ENCODE peak calls at places on chromosome 16, in eight cellular contexts. One of them, this sample, is unnamed.

GRCh38 chr16:75555213-75555706 is 792 bp downstream of the TMEM231 start:
- DNase-seq in NCI-H146: peak
- DNase-seq in effector CD4-positive, alpha-beta T cell: no peak
- DNase-seq in GM19239: no peak
- DNase-seq in HAP-1: peak
- DNase-seq in adipocyte: peak
- DNase-seq in activated T-cell treated with anti-CD3 and anti-CD28 coated beads, Interleukin-2, amount 50 U/mL, for 48 hours: peak
- DNase-seq in activated CD4-positive, alpha-beta T cell treated with anti-CD3 and anti-CD28 coated beads, Interleukin-2, amount 50 U/mL, for 1 hour: no peak
- DNase-seq in this sample: no peak

GRCh38 chr16:4618645-4619418 is 4.1 kb upstream of the UBALD1 start:
- DNase-seq in HAP-1: no peak
- DNase-seq in activated T-cell treated with anti-CD3 and anti-CD28 coated beads, Interleukin-2, amount 50 U/mL, for 48 hours: no peak
- DNase-seq in effector CD4-positive, alpha-beta T cell: no peak
- DNase-seq in GM19239: no peak
- DNase-seq in activated CD4-positive, alpha-beta T cell treated with anti-CD3 and anti-CD28 coated beads, Interleukin-2, amount 50 U/mL, for 1 hour: no peak
- DNase-seq in NCI-H146: peak
- DNase-seq in adipocyte: no peak
- DNase-seq in this sample: no peak

GRCh38 chr16:49748322-49748721 is 107.6 kb downstream of the ZNF423 start:
- DNase-seq in adipocyte: no peak
- DNase-seq in effector CD4-positive, alpha-beta T cell: no peak
- DNase-seq in HAP-1: no peak
- DNase-seq in activated T-cell treated with anti-CD3 and anti-CD28 coated beads, Interleukin-2, amount 50 U/mL, for 48 hours: peak
- DNase-seq in NCI-H146: peak
- DNase-seq in GM19239: no peak
- DNase-seq in activated CD4-positive, alpha-beta T cell treated with anti-CD3 and anti-CD28 coated beads, Interleukin-2, amount 50 U/mL, for 1 hour: no peak
- DNase-seq in this sample: no peak

GRCh38 chr16:83615131-83615530 is 192.6 kb upstream of the HSBP1 start:
- DNase-seq in activated T-cell treated with anti-CD3 and anti-CD28 coated beads, Interleukin-2, amount 50 U/mL, for 48 hours: no peak
- DNase-seq in GM19239: no peak
- DNase-seq in HAP-1: no peak
- DNase-seq in activated CD4-positive, alpha-beta T cell treated with anti-CD3 and anti-CD28 coated beads, Interleukin-2, amount 50 U/mL, for 1 hour: no peak
- DNase-seq in adipocyte: no peak
- DNase-seq in NCI-H146: no peak
- DNase-seq in effector CD4-positive, alpha-beta T cell: no peak
- DNase-seq in this sample: no peak

GRCh38 chr16:23055481-23055880 is 93.8 kb downstream of the USP31 start:
- DNase-seq in GM19239: no peak
- DNase-seq in adipocyte: no peak
- DNase-seq in HAP-1: no peak
- DNase-seq in NCI-H146: no peak
- DNase-seq in activated T-cell treated with anti-CD3 and anti-CD28 coated beads, Interleukin-2, amount 50 U/mL, for 48 hours: no peak
- DNase-seq in activated CD4-positive, alpha-beta T cell treated with anti-CD3 and anti-CD28 coated beads, Interleukin-2, amount 50 U/mL, for 1 hour: no peak
- DNase-seq in effector CD4-positive, alpha-beta T cell: no peak
- DNase-seq in this sample: no peak

GRCh38 chr16:69311533-69312388 is 611 bp downstream of the VPS4A start:
- DNase-seq in HAP-1: no peak
- DNase-seq in activated T-cell treated with anti-CD3 and anti-CD28 coated beads, Interleukin-2, amount 50 U/mL, for 48 hours: peak
- DNase-seq in activated CD4-positive, alpha-beta T cell treated with anti-CD3 and anti-CD28 coated beads, Interleukin-2, amount 50 U/mL, for 1 hour: peak
- DNase-seq in adipocyte: peak
- DNase-seq in NCI-H146: no peak
- DNase-seq in GM19239: peak
- DNase-seq in effector CD4-positive, alpha-beta T cell: peak
- DNase-seq in this sample: peak

GRCh38 chr16:67481561-67482259 is 753 bp upstream of the ATP6V0D1 start:
- DNase-seq in NCI-H146: peak
- DNase-seq in effector CD4-positive, alpha-beta T cell: peak
- DNase-seq in activated CD4-positive, alpha-beta T cell treated with anti-CD3 and anti-CD28 coated beads, Interleukin-2, amount 50 U/mL, for 1 hour: peak
- DNase-seq in HAP-1: peak
- DNase-seq in adipocyte: no peak
- DNase-seq in GM19239: no peak
- DNase-seq in activated T-cell treated with anti-CD3 and anti-CD28 coated beads, Interleukin-2, amount 50 U/mL, for 48 hours: peak
- DNase-seq in this sample: no peak

GRCh38 chr16:66274335-66275110 is 92.0 kb upstream of the CDH5 start:
- DNase-seq in effector CD4-positive, alpha-beta T cell: no peak
- DNase-seq in activated T-cell treated with anti-CD3 and anti-CD28 coated beads, Interleukin-2, amount 50 U/mL, for 48 hours: peak
- DNase-seq in activated CD4-positive, alpha-beta T cell treated with anti-CD3 and anti-CD28 coated beads, Interleukin-2, amount 50 U/mL, for 1 hour: no peak
- DNase-seq in HAP-1: peak
- DNase-seq in adipocyte: peak
- DNase-seq in GM19239: no peak
- DNase-seq in NCI-H146: peak
- DNase-seq in this sample: no peak

GRCh38 chr16:72722552-72722951 is 325.4 kb downstream of the ZFHX3 start:
- DNase-seq in activated CD4-positive, alpha-beta T cell treated with anti-CD3 and anti-CD28 coated beads, Interleukin-2, amount 50 U/mL, for 1 hour: no peak
- DNase-seq in HAP-1: peak
- DNase-seq in NCI-H146: peak
- DNase-seq in effector CD4-positive, alpha-beta T cell: no peak
- DNase-seq in GM19239: no peak
- DNase-seq in adipocyte: no peak
- DNase-seq in activated T-cell treated with anti-CD3 and anti-CD28 coated beads, Interleukin-2, amount 50 U/mL, for 48 hours: no peak
- DNase-seq in this sample: no peak

GRCh38 chr16:2042666-2043295 is 4.9 kb downstream of the NTHL1 start:
- DNase-seq in activated CD4-positive, alpha-beta T cell treated with anti-CD3 and anti-CD28 coated beads, Interleukin-2, amount 50 U/mL, for 1 hour: no peak
- DNase-seq in HAP-1: no peak
- DNase-seq in GM19239: no peak
- DNase-seq in NCI-H146: peak
- DNase-seq in activated T-cell treated with anti-CD3 and anti-CD28 coated beads, Interleukin-2, amount 50 U/mL, for 48 hours: no peak
- DNase-seq in effector CD4-positive, alpha-beta T cell: no peak
- DNase-seq in adipocyte: no peak
- DNase-seq in this sample: no peak

GRCh38 chr16:68399456-68399855 is 48.9 kb downstream of the SMPD3 start:
- DNase-seq in HAP-1: no peak
- DNase-seq in effector CD4-positive, alpha-beta T cell: no peak
- DNase-seq in activated T-cell treated with anti-CD3 and anti-CD28 coated beads, Interleukin-2, amount 50 U/mL, for 48 hours: no peak
- DNase-seq in NCI-H146: no peak
- DNase-seq in adipocyte: no peak
- DNase-seq in GM19239: no peak
- DNase-seq in activated CD4-positive, alpha-beta T cell treated with anti-CD3 and anti-CD28 coated beads, Interleukin-2, amount 50 U/mL, for 1 hour: no peak
- DNase-seq in this sample: no peak

GRCh38 chr16:57846078-57846697 is 43.9 kb upstream of the KIFC3 start:
- DNase-seq in adipocyte: no peak
- DNase-seq in activated T-cell treated with anti-CD3 and anti-CD28 coated beads, Interleukin-2, amount 50 U/mL, for 48 hours: no peak
- DNase-seq in GM19239: no peak
- DNase-seq in HAP-1: no peak
- DNase-seq in NCI-H146: no peak
- DNase-seq in activated CD4-positive, alpha-beta T cell treated with anti-CD3 and anti-CD28 coated beads, Interleukin-2, amount 50 U/mL, for 1 hour: no peak
- DNase-seq in effector CD4-positive, alpha-beta T cell: no peak
- DNase-seq in this sample: no peak

GRCh38 chr16:83441523-83441922 is 366.3 kb upstream of the HSBP1 start:
- DNase-seq in activated CD4-positive, alpha-beta T cell treated with anti-CD3 and anti-CD28 coated beads, Interleukin-2, amount 50 U/mL, for 1 hour: no peak
- DNase-seq in GM19239: no peak
- DNase-seq in effector CD4-positive, alpha-beta T cell: no peak
- DNase-seq in HAP-1: no peak
- DNase-seq in activated T-cell treated with anti-CD3 and anti-CD28 coated beads, Interleukin-2, amount 50 U/mL, for 48 hours: no peak
- DNase-seq in adipocyte: peak
- DNase-seq in NCI-H146: no peak
- DNase-seq in this sample: no peak

GRCh38 chr16:12235110-12235509 is 258.6 kb downstream of the SNX29 start:
- DNase-seq in adipocyte: peak
- DNase-seq in activated T-cell treated with anti-CD3 and anti-CD28 coated beads, Interleukin-2, amount 50 U/mL, for 48 hours: no peak
- DNase-seq in GM19239: no peak
- DNase-seq in activated CD4-positive, alpha-beta T cell treated with anti-CD3 and anti-CD28 coated beads, Interleukin-2, amount 50 U/mL, for 1 hour: no peak
- DNase-seq in HAP-1: no peak
- DNase-seq in NCI-H146: no peak
- DNase-seq in effector CD4-positive, alpha-beta T cell: no peak
- DNase-seq in this sample: no peak

GRCh38 chr16:30183236-30183960 is at the start of gene CORO1A:
- DNase-seq in effector CD4-positive, alpha-beta T cell: peak
- DNase-seq in NCI-H146: peak
- DNase-seq in activated T-cell treated with anti-CD3 and anti-CD28 coated beads, Interleukin-2, amount 50 U/mL, for 48 hours: peak
- DNase-seq in GM19239: peak
- DNase-seq in HAP-1: peak
- DNase-seq in activated CD4-positive, alpha-beta T cell treated with anti-CD3 and anti-CD28 coated beads, Interleukin-2, amount 50 U/mL, for 1 hour: peak
- DNase-seq in adipocyte: peak
- DNase-seq in this sample: peak

GRCh38 chr16:57349212-57350031 is 9.2 kb upstream of the CCL22 start:
- DNase-seq in NCI-H146: no peak
- DNase-seq in activated CD4-positive, alpha-beta T cell treated with anti-CD3 and anti-CD28 coated beads, Interleukin-2, amount 50 U/mL, for 1 hour: no peak
- DNase-seq in GM19239: peak
- DNase-seq in adipocyte: no peak
- DNase-seq in effector CD4-positive, alpha-beta T cell: no peak
- DNase-seq in HAP-1: no peak
- DNase-seq in activated T-cell treated with anti-CD3 and anti-CD28 coated beads, Interleukin-2, amount 50 U/mL, for 48 hours: peak
- DNase-seq in this sample: peak

GRCh38 chr16:49639739-49640388 is 216.0 kb downstream of the ZNF423 start:
- DNase-seq in NCI-H146: peak
- DNase-seq in activated T-cell treated with anti-CD3 and anti-CD28 coated beads, Interleukin-2, amount 50 U/mL, for 48 hours: no peak
- DNase-seq in adipocyte: peak
- DNase-seq in activated CD4-positive, alpha-beta T cell treated with anti-CD3 and anti-CD28 coated beads, Interleukin-2, amount 50 U/mL, for 1 hour: no peak
- DNase-seq in HAP-1: peak
- DNase-seq in GM19239: no peak
- DNase-seq in effector CD4-positive, alpha-beta T cell: no peak
- DNase-seq in this sample: no peak

GRCh38 chr16:17343028-17343427 is 127.7 kb downstream of the XYLT1 start:
- DNase-seq in activated T-cell treated with anti-CD3 and anti-CD28 coated beads, Interleukin-2, amount 50 U/mL, for 48 hours: peak
- DNase-seq in HAP-1: no peak
- DNase-seq in adipocyte: no peak
- DNase-seq in activated CD4-positive, alpha-beta T cell treated with anti-CD3 and anti-CD28 coated beads, Interleukin-2, amount 50 U/mL, for 1 hour: peak
- DNase-seq in GM19239: peak
- DNase-seq in NCI-H146: no peak
- DNase-seq in effector CD4-positive, alpha-beta T cell: peak
- DNase-seq in this sample: peak

GRCh38 chr16:67101683-67102082 is 8.1 kb upstream of the PHAF1 start:
- DNase-seq in effector CD4-positive, alpha-beta T cell: no peak
- DNase-seq in NCI-H146: no peak
- DNase-seq in HAP-1: no peak
- DNase-seq in GM19239: no peak
- DNase-seq in activated CD4-positive, alpha-beta T cell treated with anti-CD3 and anti-CD28 coated beads, Interleukin-2, amount 50 U/mL, for 1 hour: no peak
- DNase-seq in adipocyte: no peak
- DNase-seq in activated T-cell treated with anti-CD3 and anti-CD28 coated beads, Interleukin-2, amount 50 U/mL, for 48 hours: peak
- DNase-seq in this sample: no peak

GRCh38 chr16:66706506-66706880 is 9.9 kb upstream of the CMTM4 start:
- DNase-seq in adipocyte: no peak
- DNase-seq in activated T-cell treated with anti-CD3 and anti-CD28 coated beads, Interleukin-2, amount 50 U/mL, for 48 hours: no peak
- DNase-seq in activated CD4-positive, alpha-beta T cell treated with anti-CD3 and anti-CD28 coated beads, Interleukin-2, amount 50 U/mL, for 1 hour: no peak
- DNase-seq in effector CD4-positive, alpha-beta T cell: no peak
- DNase-seq in HAP-1: no peak
- DNase-seq in GM19239: no peak
- DNase-seq in NCI-H146: no peak
- DNase-seq in this sample: no peak

GRCh38 chr16:2896480-2897010 is 13.5 kb downstream of the FLYWCH2 start:
- DNase-seq in activated CD4-positive, alpha-beta T cell treated with anti-CD3 and anti-CD28 coated beads, Interleukin-2, amount 50 U/mL, for 1 hour: no peak
- DNase-seq in adipocyte: no peak
- DNase-seq in GM19239: no peak
- DNase-seq in NCI-H146: no peak
- DNase-seq in effector CD4-positive, alpha-beta T cell: no peak
- DNase-seq in HAP-1: no peak
- DNase-seq in activated T-cell treated with anti-CD3 and anti-CD28 coated beads, Interleukin-2, amount 50 U/mL, for 48 hours: no peak
- DNase-seq in this sample: peak

GRCh38 chr16:4314532-4315184 is 1.2 kb upstream of the GLIS2 start:
- DNase-seq in HAP-1: peak
- DNase-seq in adipocyte: peak
- DNase-seq in effector CD4-positive, alpha-beta T cell: no peak
- DNase-seq in GM19239: no peak
- DNase-seq in NCI-H146: peak
- DNase-seq in activated CD4-positive, alpha-beta T cell treated with anti-CD3 and anti-CD28 coated beads, Interleukin-2, amount 50 U/mL, for 1 hour: peak
- DNase-seq in activated T-cell treated with anti-CD3 and anti-CD28 coated beads, Interleukin-2, amount 50 U/mL, for 48 hours: no peak
- DNase-seq in this sample: peak

GRCh38 chr16:4021070-4021779 is 95.0 kb downstream of the ADCY9 start:
- DNase-seq in HAP-1: no peak
- DNase-seq in effector CD4-positive, alpha-beta T cell: no peak
- DNase-seq in NCI-H146: peak
- DNase-seq in adipocyte: no peak
- DNase-seq in activated T-cell treated with anti-CD3 and anti-CD28 coated beads, Interleukin-2, amount 50 U/mL, for 48 hours: no peak
- DNase-seq in GM19239: no peak
- DNase-seq in activated CD4-positive, alpha-beta T cell treated with anti-CD3 and anti-CD28 coated beads, Interleukin-2, amount 50 U/mL, for 1 hour: no peak
- DNase-seq in this sample: peak

GRCh38 chr16:4465977-4466779 is 8.2 kb downstream of the NMRAL1 start:
- DNase-seq in adipocyte: no peak
- DNase-seq in effector CD4-positive, alpha-beta T cell: peak
- DNase-seq in activated T-cell treated with anti-CD3 and anti-CD28 coated beads, Interleukin-2, amount 50 U/mL, for 48 hours: peak
- DNase-seq in HAP-1: no peak
- DNase-seq in GM19239: no peak
- DNase-seq in activated CD4-positive, alpha-beta T cell treated with anti-CD3 and anti-CD28 coated beads, Interleukin-2, amount 50 U/mL, for 1 hour: peak
- DNase-seq in NCI-H146: no peak
- DNase-seq in this sample: no peak

GRCh38 chr16:28040039-28040438 is 23.5 kb downstream of the GSG1L start:
- DNase-seq in effector CD4-positive, alpha-beta T cell: no peak
- DNase-seq in NCI-H146: no peak
- DNase-seq in activated CD4-positive, alpha-beta T cell treated with anti-CD3 and anti-CD28 coated beads, Interleukin-2, amount 50 U/mL, for 1 hour: no peak
- DNase-seq in HAP-1: no peak
- DNase-seq in adipocyte: no peak
- DNase-seq in activated T-cell treated with anti-CD3 and anti-CD28 coated beads, Interleukin-2, amount 50 U/mL, for 48 hours: no peak
- DNase-seq in GM19239: no peak
- DNase-seq in this sample: no peak

GRCh38 chr16:51500306-51500705 is 349.2 kb upstream of the SALL1 start:
- DNase-seq in activated T-cell treated with anti-CD3 and anti-CD28 coated beads, Interleukin-2, amount 50 U/mL, for 48 hours: no peak
- DNase-seq in NCI-H146: no peak
- DNase-seq in effector CD4-positive, alpha-beta T cell: no peak
- DNase-seq in adipocyte: peak
- DNase-seq in activated CD4-positive, alpha-beta T cell treated with anti-CD3 and anti-CD28 coated beads, Interleukin-2, amount 50 U/mL, for 1 hour: no peak
- DNase-seq in GM19239: no peak
- DNase-seq in HAP-1: no peak
- DNase-seq in this sample: no peak

GRCh38 chr16:50598936-50599361 is 50.8 kb downstream of the NKD1 start:
- DNase-seq in GM19239: no peak
- DNase-seq in HAP-1: no peak
- DNase-seq in effector CD4-positive, alpha-beta T cell: no peak
- DNase-seq in activated T-cell treated with anti-CD3 and anti-CD28 coated beads, Interleukin-2, amount 50 U/mL, for 48 hours: no peak
- DNase-seq in NCI-H146: no peak
- DNase-seq in adipocyte: no peak
- DNase-seq in activated CD4-positive, alpha-beta T cell treated with anti-CD3 and anti-CD28 coated beads, Interleukin-2, amount 50 U/mL, for 1 hour: no peak
- DNase-seq in this sample: no peak

GRCh38 chr16:79088971-79089370 is 511.6 kb downstream of the MAF start:
- DNase-seq in activated CD4-positive, alpha-beta T cell treated with anti-CD3 and anti-CD28 coated beads, Interleukin-2, amount 50 U/mL, for 1 hour: no peak
- DNase-seq in GM19239: no peak
- DNase-seq in NCI-H146: no peak
- DNase-seq in activated T-cell treated with anti-CD3 and anti-CD28 coated beads, Interleukin-2, amount 50 U/mL, for 48 hours: no peak
- DNase-seq in adipocyte: no peak
- DNase-seq in effector CD4-positive, alpha-beta T cell: no peak
- DNase-seq in HAP-1: no peak
- DNase-seq in this sample: no peak

GRCh38 chr16:14097182-14097951 is 26.2 kb downstream of the MRTFB start:
- DNase-seq in activated T-cell treated with anti-CD3 and anti-CD28 coated beads, Interleukin-2, amount 50 U/mL, for 48 hours: no peak
- DNase-seq in effector CD4-positive, alpha-beta T cell: no peak
- DNase-seq in activated CD4-positive, alpha-beta T cell treated with anti-CD3 and anti-CD28 coated beads, Interleukin-2, amount 50 U/mL, for 1 hour: no peak
- DNase-seq in adipocyte: no peak
- DNase-seq in NCI-H146: peak
- DNase-seq in HAP-1: no peak
- DNase-seq in GM19239: no peak
- DNase-seq in this sample: no peak

GRCh38 chr16:62253926-62254325 is 217.7 kb upstream of the CDH8 start:
- DNase-seq in HAP-1: peak
- DNase-seq in effector CD4-positive, alpha-beta T cell: no peak
- DNase-seq in activated CD4-positive, alpha-beta T cell treated with anti-CD3 and anti-CD28 coated beads, Interleukin-2, amount 50 U/mL, for 1 hour: no peak
- DNase-seq in NCI-H146: no peak
- DNase-seq in activated T-cell treated with anti-CD3 and anti-CD28 coated beads, Interleukin-2, amount 50 U/mL, for 48 hours: no peak
- DNase-seq in GM19239: no peak
- DNase-seq in adipocyte: no peak
- DNase-seq in this sample: no peak

GRCh38 chr16:30567991-30568638 is 3.4 kb downstream of the ZNF688 start:
- DNase-seq in adipocyte: peak
- DNase-seq in activated CD4-positive, alpha-beta T cell treated with anti-CD3 and anti-CD28 coated beads, Interleukin-2, amount 50 U/mL, for 1 hour: peak
- DNase-seq in effector CD4-positive, alpha-beta T cell: peak
- DNase-seq in activated T-cell treated with anti-CD3 and anti-CD28 coated beads, Interleukin-2, amount 50 U/mL, for 48 hours: peak
- DNase-seq in HAP-1: no peak
- DNase-seq in NCI-H146: peak
- DNase-seq in GM19239: no peak
- DNase-seq in this sample: peak

This sample was measured in B cell.